ENCODE peak calls at places on chromosomes 1 and 21, in five cellular contexts. K is PC-3, N is fibroblast of lung, Q is Peyer's patch, L is ovary. D is an unnamed sample. For H3K4me1, the result is how much of the 10 kb centered on the place peaks cover.

GRCh38 chr1:98323906-98324358 is 337.6 kb upstream of the SNX7 start:
- DNase-seq in K (peak), Q (no peak), N (peak), L (no peak), D (peak)

GRCh38 chr21:37945036-37945435 is 28.8 kb upstream of the KCNJ6 start:
- DNase-seq in N (no peak), Q (no peak), L (no peak), K (no peak), D (no peak)

GRCh38 chr1:58065520-58065919 is 481.0 kb downstream of the OMA1 start:
- DNase-seq in Q (no peak), L (no peak), N (no peak), K (no peak), D (no peak)

GRCh38 chr1:57017717-57018116 is 51.9 kb upstream of the C8B start:
- DNase-seq in L (no peak), N (no peak), K (no peak), Q (no peak), D (no peak)

GRCh38 chr1:192832492-192832891 is 23.7 kb downstream of the RGS2 start:
- DNase-seq in N (peak), L (no peak), Q (no peak), K (no peak), D (no peak)

GRCh38 chr1:92728687-92729086 is 56.2 kb downstream of the EVI5 start:
- DNase-seq in N (no peak), L (no peak), K (peak), Q (no peak), D (no peak)

GRCh38 chr1:55210990-55211389 is 4.2 kb downstream of the USP24 start:
- DNase-seq in N (no peak), Q (no peak), L (no peak), K (no peak), D (no peak)

GRCh38 chr21:16075594-16076282 is 346.0 kb downstream of the USP25 start:
- DNase-seq in K (no peak), L (no peak), N (no peak), Q (no peak), D (no peak)

DNA sequence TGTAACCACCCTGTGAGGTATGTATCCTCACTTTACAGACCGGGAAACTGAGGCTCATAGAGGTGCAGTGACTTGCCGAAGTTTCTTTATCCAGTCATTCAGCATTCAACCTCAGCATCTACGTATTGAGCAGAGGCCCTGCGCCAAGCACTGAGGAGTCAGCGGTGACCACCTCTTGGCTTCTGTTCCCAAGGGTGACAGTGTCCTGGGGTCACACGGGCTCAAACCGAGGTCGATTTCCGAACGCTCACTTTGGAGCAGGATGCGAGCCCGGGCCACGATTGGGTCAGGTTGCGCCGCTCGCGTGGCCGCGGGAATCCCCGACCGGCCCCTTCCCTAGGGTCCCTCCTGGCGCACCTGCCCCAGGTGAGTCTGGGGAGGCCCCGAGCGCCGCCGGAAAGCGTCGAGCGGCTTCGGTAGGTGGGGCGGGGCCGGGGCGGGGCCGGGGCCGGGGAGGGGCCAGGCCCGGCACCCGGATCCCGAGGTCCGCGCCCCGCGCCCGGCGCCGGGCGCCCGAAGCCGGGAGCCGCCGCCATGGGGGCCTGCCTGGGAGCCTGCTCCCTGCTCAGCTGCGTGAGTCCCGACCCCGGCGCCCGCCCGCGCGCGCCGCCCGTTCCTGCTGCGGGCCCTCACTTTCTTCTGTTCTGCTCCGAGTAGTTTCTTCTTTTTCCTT is at the start of gene SERINC2:
- DNase-seq in K (peak), N (no peak), Q (no peak), L (no peak), D (peak)
- H3K27ac ChIP-seq in K (peak), N (peak), Q (peak), L (no peak), D (peak)

GRCh38 chr1:150574260-150575071 is 4.9 kb downstream of the MCL1 start:
- DNase-seq in N (no peak), Q (no peak), K (no peak), L (no peak), D (peak)

GRCh38 chr1:150576794-150577556 is 2.4 kb downstream of the MCL1 start:
- DNase-seq in L (no peak), Q (no peak), N (peak), K (peak), D (peak)

GRCh38 chr1:150576367-150576711 is 3.1 kb downstream of the MCL1 start:
- DNase-seq in K (no peak), Q (no peak), N (no peak), L (no peak), D (no peak)

GRCh38 chr1:150575518-150576366 is 3.7 kb downstream of the MCL1 start:
- DNase-seq in L (no peak), K (no peak), N (no peak), Q (no peak), D (peak)

DNA sequence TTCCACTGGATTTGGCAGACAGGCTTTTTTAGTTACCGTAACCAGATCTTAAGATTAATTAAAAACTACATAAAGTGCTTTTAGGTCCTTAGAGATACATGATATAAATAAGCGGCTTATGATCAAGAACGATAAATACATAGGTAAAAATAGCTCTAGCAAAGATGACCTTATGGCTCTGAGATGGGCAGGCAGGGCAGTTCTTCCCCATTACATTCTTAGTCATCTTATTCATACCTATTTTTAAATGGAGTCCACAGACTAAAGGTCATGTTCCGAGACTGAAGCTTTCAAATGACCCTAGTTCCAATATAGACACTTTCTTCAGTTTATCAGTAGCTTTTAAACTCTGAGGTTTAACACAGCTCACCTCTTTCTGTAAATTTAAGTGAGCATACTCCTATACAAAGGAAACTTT is 4.3 kb downstream of the MCL1 start:
- DNase-seq in K (no peak), Q (no peak), L (no peak), N (no peak), D (peak)
- H3K4me1 ChIP-seq in K (under half), Q (half or more), L (under half), N (under half), D (under half)

DNA sequence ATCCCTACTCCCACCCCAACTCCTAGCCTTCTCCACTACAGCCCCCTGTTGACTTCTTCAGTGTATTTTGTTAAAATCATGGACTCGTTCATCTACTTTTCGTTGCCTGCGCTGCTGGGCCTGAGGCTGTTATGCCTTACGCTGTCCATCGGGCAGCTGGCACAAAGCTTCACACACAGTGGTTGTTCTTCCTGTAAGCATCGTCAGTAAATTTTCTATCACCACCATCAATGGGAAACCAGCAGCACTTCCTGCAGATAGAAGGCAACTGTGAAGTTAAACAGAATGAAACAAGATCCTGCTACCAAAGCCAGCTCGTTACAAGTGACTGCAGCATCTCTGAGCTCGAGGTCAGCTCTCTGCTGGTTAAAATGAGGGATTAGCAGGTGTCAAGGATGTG is 21.9 kb upstream of the PADI6 start:
- DNase-seq in Q (no peak), N (no peak), L (no peak), K (no peak), D (no peak)
- H3K4me3 ChIP-seq in Q (no peak), N (no peak), L (no peak), K (no peak), D (no peak)

DNA sequence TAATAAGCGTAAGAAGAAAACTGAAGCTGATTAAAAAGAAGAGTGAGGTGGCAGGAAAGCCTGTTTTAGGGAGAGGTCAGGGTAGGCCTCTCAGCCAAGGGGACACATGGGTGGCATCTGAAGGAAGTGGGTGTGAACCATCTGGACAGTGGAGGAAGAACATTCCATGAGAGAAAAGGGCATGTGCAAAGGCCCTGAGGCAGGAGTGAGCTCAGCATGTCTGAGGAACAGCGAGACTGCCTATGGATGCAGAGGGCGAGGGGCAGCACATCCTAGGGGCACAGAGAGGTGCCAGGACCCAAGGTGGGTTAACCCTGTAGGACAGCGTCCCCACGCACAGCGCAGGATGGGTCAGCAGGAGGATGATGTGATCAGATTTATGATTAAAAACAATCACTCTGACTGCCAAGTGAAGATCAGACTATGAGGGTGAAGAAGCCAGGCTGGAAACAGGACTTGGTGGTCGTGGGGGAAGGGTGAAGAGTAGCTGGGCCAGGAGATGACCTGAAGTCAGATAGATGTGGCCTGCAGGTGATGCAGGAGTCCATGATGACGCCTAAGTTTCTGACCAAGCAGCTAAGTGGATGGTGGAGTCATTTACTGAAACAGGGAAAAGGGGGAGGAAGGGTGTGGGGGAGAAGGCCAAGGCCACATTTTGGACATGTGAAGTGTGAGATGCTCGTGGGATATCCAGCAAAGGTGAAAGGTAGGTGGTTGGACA is 37.9 kb downstream of the PABPC4 start:
- DNase-seq in K (no peak), Q (no peak), N (no peak), L (no peak), D (no peak)
- H3K27ac ChIP-seq in K (no peak), Q (no peak), N (no peak), L (no peak), D (no peak)

DNA sequence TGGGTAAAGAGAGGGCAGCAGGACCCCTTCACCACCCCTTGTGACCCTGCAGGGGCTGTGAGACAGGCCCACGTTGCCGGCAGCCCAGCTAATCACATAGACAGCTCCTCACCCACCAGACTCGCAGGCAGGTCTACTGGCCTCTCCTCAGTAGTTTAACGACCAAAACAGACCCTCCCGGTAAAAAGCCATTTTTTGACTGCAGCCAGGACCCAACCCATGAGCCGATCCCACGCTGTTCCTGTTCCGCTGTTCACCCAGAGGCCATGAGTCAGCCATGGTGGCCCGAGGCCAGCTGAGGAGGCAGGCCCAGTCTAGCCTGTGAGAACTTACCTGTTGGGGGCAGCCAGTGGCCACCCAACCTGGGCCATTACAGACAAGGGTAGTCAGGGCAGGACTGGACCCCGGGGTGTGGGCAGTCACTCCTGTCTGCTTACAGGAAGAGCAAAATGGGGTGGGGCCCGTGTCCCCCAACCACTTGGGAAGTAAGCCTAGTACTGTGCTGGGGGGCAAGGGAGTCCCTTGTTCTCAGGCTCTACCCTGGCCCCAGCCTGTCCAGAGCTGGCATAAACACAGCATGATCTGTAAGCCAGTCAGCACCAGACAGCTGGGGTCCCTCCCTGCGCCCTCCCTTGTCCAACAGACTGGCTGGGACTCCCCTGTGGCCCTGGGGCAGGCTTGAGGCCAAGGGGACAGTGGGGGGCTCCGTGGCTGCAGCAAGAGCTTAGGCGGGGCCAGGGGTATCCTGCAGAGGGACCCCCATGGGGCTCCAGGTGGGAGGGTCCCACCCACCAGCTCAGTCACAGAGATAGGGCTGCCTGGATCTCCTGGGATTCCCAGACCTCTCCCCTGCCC is 61.9 kb downstream of the WNT9A start:
- DNase-seq in N (peak), Q (no peak), K (peak), L (peak), D (peak)
- H3K4me1 ChIP-seq in N (under half), Q (under half), K (under half), L (under half), D (under half)

GRCh38 chr1:36162680-36163079 is 6.7 kb downstream of the MAP7D1 start:
- DNase-seq in N (no peak), L (no peak), Q (no peak), K (no peak), D (no peak)
- H3K4me3 ChIP-seq in N (no peak), L (no peak), Q (no peak), K (no peak), D (no peak)

DNA sequence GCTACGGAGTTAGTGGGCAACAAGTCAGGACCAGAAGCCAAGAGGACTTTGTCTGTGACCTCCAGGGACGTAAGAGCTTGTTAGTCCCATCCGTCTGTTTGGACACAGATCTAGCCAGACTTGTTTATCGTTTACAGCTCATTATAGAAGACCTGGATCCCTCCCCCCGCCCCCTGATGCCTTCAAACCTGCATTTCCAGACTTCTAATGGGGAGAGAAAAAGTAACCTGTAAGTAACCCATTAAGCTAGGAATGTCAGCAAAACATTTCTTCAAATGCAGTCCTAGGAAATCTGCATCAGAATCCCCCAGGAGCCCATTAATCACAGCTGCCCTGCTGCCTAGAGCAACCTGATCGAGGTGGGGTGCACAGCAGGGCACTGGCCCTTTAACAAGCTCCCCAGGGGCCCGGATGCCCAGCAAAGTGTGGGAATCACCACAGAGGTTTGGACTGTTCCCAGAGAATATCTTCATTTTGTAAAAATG is 1.4 kb upstream of the MAD2L2 start:
- DNase-seq in Q (no peak), N (no peak), K (no peak), L (no peak), D (no peak)
- H3K27ac ChIP-seq in Q (no peak), N (no peak), K (no peak), L (no peak), D (no peak)

GRCh38 chr1:153533689-153534201 is 2.0 kb downstream of the S100A6 start:
- DNase-seq in L (peak), N (peak), K (peak), Q (no peak), D (peak)

GRCh38 chr1:153532161-153532560 is 3.6 kb downstream of the S100A6 start:
- DNase-seq in K (no peak), N (no peak), Q (no peak), L (no peak), D (no peak)

GRCh38 chr1:153534226-153534932 is 1.4 kb downstream of the S100A6 start:
- DNase-seq in N (peak), Q (no peak), K (peak), L (no peak), D (no peak)

GRCh38 chr1:153531638-153532037 is 4.2 kb downstream of the S100A6 start:
- DNase-seq in K (no peak), N (no peak), L (peak), Q (no peak), D (no peak)

DNA sequence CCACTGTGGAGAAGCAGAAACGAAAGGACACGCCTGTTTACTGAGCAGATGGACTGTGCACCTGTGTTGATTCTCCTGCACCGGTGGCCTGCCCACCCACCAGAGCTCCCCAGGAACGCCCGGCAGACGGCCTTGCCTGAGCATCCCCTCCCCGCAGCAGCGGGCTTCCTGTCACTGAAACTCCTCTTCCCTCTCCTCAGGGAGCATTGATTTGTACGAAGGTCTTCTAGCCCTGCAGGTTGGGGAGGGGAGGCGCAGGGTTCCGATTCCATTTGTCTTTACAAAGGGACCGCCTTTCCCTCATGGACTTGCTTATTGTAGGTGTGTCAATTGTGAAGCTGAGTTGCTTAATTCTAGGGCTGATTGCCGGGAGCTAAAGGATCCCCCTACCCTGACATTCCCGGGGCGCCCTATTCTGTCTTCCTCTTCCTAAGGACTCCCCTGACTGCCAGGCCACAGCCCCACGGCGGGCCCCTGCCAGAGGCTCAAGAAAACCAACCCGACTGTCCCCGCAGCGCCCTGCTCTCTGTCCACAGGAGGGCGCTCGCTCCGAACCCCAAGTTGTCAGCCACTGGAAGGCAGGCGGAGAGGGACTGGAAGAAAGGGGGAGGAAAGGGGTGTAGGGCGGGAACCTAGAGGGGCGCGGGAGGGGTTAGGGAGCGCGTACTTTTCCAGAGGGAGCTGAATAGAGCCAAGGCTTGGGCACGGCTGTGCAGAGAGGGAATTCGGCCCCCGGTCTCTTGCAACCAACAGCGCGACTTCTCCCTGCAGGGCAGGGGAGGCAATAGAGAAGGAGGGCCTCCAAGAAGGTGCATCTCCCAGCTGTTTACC is 2.8 kb downstream of the S100A6 start:
- DNase-seq in N (peak), K (peak), L (peak), Q (peak), D (peak)
- H3K4me1 ChIP-seq in N (under half), K (under half), L (under half), Q (half or more), D (under half)